ENCODE peak calls at places on chromosome 2, in ten cellular contexts. L is esophagus squamous epithelium, B is left lung, W is NCI-H1092 treated with DMSO at 0.1 percent for 48 hours, U is AG08395, T is Daoy, S is retina, R is adipocyte, Q is LoVo, F is GM03348. I is an unnamed sample.

GRCh38 chr2:96839288-96839874 is 4.4 kb downstream of the ANKRD23 start:
- DNase-seq in U (no peak), F (no peak), R (no peak), W (no peak), S (peak; percentile 65), B (peak; percentile 90), L (peak; percentile 63), Q (no peak), T (no peak), I (peak; percentile 47)

GRCh38 chr2:214169736-214170135 is 241.1 kb upstream of the VWC2L start:
- DNase-seq in Q (no peak), B (no peak), T (no peak), R (peak; percentile 63), U (no peak), S (no peak), W (no peak), L (no peak), F (no peak), I (peak; percentile 8)

GRCh38 chr2:218804817-218805216 is 22.9 kb downstream of the CYP27A1 start:
- DNase-seq in U (no peak), L (no peak), B (no peak), F (no peak), R (no peak), W (no peak), S (no peak), T (no peak), Q (no peak), I (no peak)

GRCh38 chr2:144099746-144100438 is 420.0 kb downstream of the ZEB2 start:
- DNase-seq in F (peak; percentile 16), T (peak; percentile 19), S (no peak), W (no peak), L (no peak), Q (no peak), R (peak; percentile 72), B (no peak), U (no peak), I (peak; percentile 84)

GRCh38 chr2:118221952-118222594 is 133.8 kb downstream of the INSIG2 start:
- DNase-seq in U (peak; percentile 83), B (no peak), F (peak; percentile 77), S (peak; percentile 67), Q (peak; percentile 75), L (no peak), R (peak; percentile 89), T (peak; percentile 73), W (peak; percentile 49), I (peak; percentile 73)

GRCh38 chr2:23649819-23650218 is 264.8 kb downstream of the KLHL29 start:
- DNase-seq in L (no peak), Q (no peak), W (no peak), B (peak; percentile 29), S (no peak), T (peak; percentile 74), R (no peak), F (no peak), U (no peak), I (no peak)

GRCh38 chr2:133266075-133266925 is 302.0 kb downstream of the NCKAP5 start:
- DNase-seq in W (peak; percentile 5), B (peak; percentile 63), U (no peak), T (peak; percentile 58), L (no peak), F (peak; percentile 49), S (peak; percentile 85), R (peak; percentile 34), Q (no peak), I (peak; percentile 44)

GRCh38 chr2:154256136-154256535 is 384.4 kb downstream of the GALNT13 start:
- DNase-seq in T (no peak), S (no peak), U (no peak), B (no peak), W (no peak), R (no peak), L (no peak), Q (no peak), F (no peak), I (no peak)

GRCh38 chr2:189327879-189328351 is 113.4 kb upstream of the WDR75 start:
- DNase-seq in W (no peak), S (no peak), B (no peak), U (peak; percentile 18), T (no peak), R (peak; percentile 78), L (no peak), F (no peak), Q (no peak), I (peak; percentile 79)

GRCh38 chr2:230690439-230690838 is 22.2 kb upstream of the CAB39 start:
- DNase-seq in R (no peak), L (no peak), W (no peak), Q (no peak), F (peak; percentile 48), T (peak; percentile 35), U (no peak), B (no peak), S (no peak), I (peak; percentile 33)

GRCh38 chr2:162838141-162838500 is 446 bp downstream of the KCNH7 start:
- DNase-seq in S (no peak), B (no peak), L (no peak), Q (no peak), U (no peak), T (no peak), F (no peak), W (peak; percentile 75), R (no peak), I (no peak)

GRCh38 chr2:130985206-130985779 is 108.0 kb downstream of the FAM168B start:
- DNase-seq in L (no peak), W (no peak), B (no peak), F (no peak), S (no peak), U (no peak), T (no peak), Q (no peak), R (no peak), I (no peak)

GRCh38 chr2:90069290-90069894 is 1377.9 kb downstream of the RPIA start:
- DNase-seq in W (no peak), R (no peak), T (peak; percentile 62), L (no peak), S (peak; percentile 40), Q (no peak), U (peak; percentile 4), B (peak; percentile 82), F (peak; percentile 70), I (no peak)

GRCh38 chr2:134292514-134292913 is 38.6 kb downstream of the MGAT5 start:
- DNase-seq in W (no peak), B (no peak), U (no peak), T (no peak), R (no peak), F (no peak), S (no peak), L (no peak), Q (no peak), I (no peak)

GRCh38 chr2:15982285-15982967 is 42.1 kb downstream of the MYCN start:
- DNase-seq in Q (no peak), L (no peak), S (no peak), B (no peak), T (no peak), U (no peak), F (no peak), R (no peak), W (no peak), I (no peak)

GRCh38 chr2:237492137-237492890 is 5.3 kb downstream of the MLPH start:
- DNase-seq in T (no peak), R (no peak), S (no peak), F (no peak), U (no peak), B (no peak), L (no peak), Q (peak; percentile 25), W (no peak), I (no peak)

GRCh38 chr2:238569415-238570195 is 142.9 kb downstream of the ASB1 start:
- DNase-seq in B (peak; percentile 88), F (no peak), R (no peak), W (no peak), T (no peak), Q (no peak), S (no peak), L (no peak), U (no peak), I (peak; percentile 39)

GRCh38 chr2:151262629-151263028 is 966 bp upstream of the RBM43 start:
- DNase-seq in T (no peak), U (no peak), Q (no peak), L (no peak), W (no peak), S (no peak), F (no peak), R (no peak), B (peak; percentile 55), I (no peak)

GRCh38 chr2:204251118-204251757 is 294.0 kb upstream of the PARD3B start:
- DNase-seq in B (no peak), W (no peak), Q (no peak), U (no peak), R (no peak), S (no peak), L (no peak), T (no peak), F (no peak), I (no peak)

GRCh38 chr2:86807462-86808275 is 17.0 kb upstream of the CD8A start:
- DNase-seq in Q (peak; percentile 84), F (peak; percentile 40), U (peak; percentile 15), R (peak; percentile 36), T (peak; percentile 59), W (peak; percentile 64), S (peak; percentile 86), B (peak; percentile 85), L (no peak), I (peak; percentile 21)

GRCh38 chr2:137964066-137964858 is at the start of gene HNMT:
- DNase-seq in S (peak; percentile 61), B (peak; percentile 67), R (peak; percentile 65), W (no peak), L (no peak), T (peak; percentile 41), F (peak; percentile 52), Q (peak; percentile 83), U (peak; percentile 63), I (peak; percentile 85)

GRCh38 chr2:113826346-113827285 is 63.3 kb upstream of the ACTR3 start:
- DNase-seq in F (no peak), S (no peak), Q (no peak), R (no peak), L (no peak), W (no peak), B (no peak), T (no peak), U (no peak), I (no peak)

GRCh38 chr2:48714240-48714639 is 41.3 kb downstream of the LHCGR start:
- DNase-seq in R (peak; percentile 62), B (no peak), Q (no peak), F (no peak), S (no peak), T (no peak), W (no peak), L (no peak), U (no peak), I (no peak)

GRCh38 chr2:207531024-207531411 is 1.3 kb downstream of the CREB1 start:
- DNase-seq in W (peak; percentile 9), B (no peak), U (no peak), S (no peak), F (no peak), L (no peak), R (peak; percentile 51), Q (no peak), T (no peak), I (no peak)

GRCh38 chr2:55910077-55910476 is 13.5 kb downstream of the EFEMP1 start:
- DNase-seq in Q (no peak), W (no peak), R (no peak), S (no peak), T (no peak), F (no peak), U (no peak), L (no peak), B (no peak), I (no peak)

GRCh38 chr2:106919012-106919411 is 33.0 kb upstream of the ST6GAL2 start:
- DNase-seq in W (no peak), U (no peak), F (no peak), B (no peak), R (no peak), L (no peak), S (no peak), Q (no peak), T (no peak), I (no peak)

GRCh38 chr2:232609607-232610006 is 23.8 kb upstream of the EFHD1 start:
- DNase-seq in F (no peak), L (no peak), W (no peak), Q (no peak), R (no peak), B (no peak), S (no peak), T (no peak), U (no peak), I (no peak)

GRCh38 chr2:120901213-120901612 is 165.5 kb downstream of the GLI2 start:
- DNase-seq in W (no peak), B (peak; percentile 62), L (no peak), Q (no peak), R (no peak), U (no peak), S (no peak), T (no peak), F (no peak), I (no peak)

I was measured in EH.